ENCODE peak calls at places on chromosome 16, in seven cellular contexts. G is fibroblast of pulmonary artery, R is heart right ventricle, A is tibial artery, T is fibroblast of the aortic adventitia, C is OCI-LY7, M is AG10803. N is an unnamed sample.

GRCh38 chr16:64858076-64858475 is 263.8 kb downstream of the CDH11 start:
- DNase-seq in R (no peak), T (no peak), M (peak), A (no peak), G (no peak), C (no peak), N (no peak)

GRCh38 chr16:78523212-78523995 is 423.9 kb downstream of the WWOX start:
- DNase-seq in R (no peak), A (no peak), G (no peak), C (no peak), M (no peak), T (no peak), N (no peak)

GRCh38 chr16:85330694-85331188 is 218.5 kb upstream of the CIBAR2 start:
- DNase-seq in M (peak), T (peak), R (no peak), A (no peak), C (peak), G (peak), N (peak)

GRCh38 chr16:69039333-69039941 is 66.0 kb upstream of the HAS3 start:
- DNase-seq in R (no peak), G (peak), T (no peak), C (no peak), M (no peak), A (peak), N (no peak)

GRCh38 chr16:67883872-67884261 is 818 bp upstream of the NRN1L start:
- DNase-seq in M (no peak), G (peak), T (peak), A (peak), C (peak), R (peak), N (no peak)

GRCh38 chr16:4123617-4124300 is 7.5 kb upstream of the ADCY9 start:
- DNase-seq in M (peak), T (peak), C (no peak), A (no peak), R (no peak), G (no peak), N (no peak)

GRCh38 chr16:66272461-66272860 is 94.0 kb upstream of the CDH5 start:
- DNase-seq in C (no peak), A (no peak), M (no peak), R (no peak), G (no peak), T (no peak), N (no peak)

GRCh38 chr16:82945420-82946096 is 318.8 kb downstream of the CDH13 start:
- DNase-seq in A (no peak), T (no peak), R (no peak), G (peak), C (no peak), M (no peak), N (no peak)

GRCh38 chr16:84926462-84926861 is 84.9 kb downstream of the ZDHHC7 start:
- DNase-seq in C (no peak), A (no peak), M (no peak), G (no peak), T (no peak), R (no peak), N (no peak)

GRCh38 chr16:74304164-74304834 is 7.7 kb downstream of the PSMD7 start:
- DNase-seq in G (peak), M (no peak), A (no peak), T (no peak), R (no peak), C (peak), N (no peak)

GRCh38 chr16:67110136-67110847 is 551 bp downstream of the PHAF1 start:
- DNase-seq in T (no peak), R (no peak), A (peak), C (peak), M (no peak), G (no peak), N (no peak)

DNA sequence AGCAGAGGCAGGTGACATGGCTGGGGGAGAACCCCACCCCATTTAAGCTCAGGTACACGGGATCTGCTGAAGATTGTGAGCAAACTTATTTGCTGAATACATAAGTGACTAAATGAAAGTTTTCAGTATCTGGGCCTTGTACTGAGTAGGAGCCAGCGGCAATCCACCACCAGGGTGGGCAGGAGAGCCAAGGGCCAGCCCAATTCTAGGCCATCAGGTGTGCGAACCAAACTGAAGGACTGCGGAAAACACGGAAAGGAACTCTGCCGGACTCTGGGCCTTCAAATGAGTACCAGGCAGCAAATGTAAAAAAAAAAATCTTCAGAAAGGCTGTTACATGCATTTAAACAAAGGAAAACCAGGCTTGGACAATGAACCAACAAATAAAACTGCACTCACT is 19.7 kb downstream of the ARHGAP17 start:
- DNase-seq in T (no peak), A (no peak), C (no peak), G (no peak), R (no peak), M (no peak), N (no peak)
- TF ChIP-seq CTCF in T (no peak), A (no peak), C (peak), G (no peak), R (peak), M (no peak), N (no peak)

GRCh38 chr16:87007907-87008306 is 309.3 kb downstream of the C16orf95 start:
- DNase-seq in T (no peak), R (no peak), C (no peak), M (no peak), A (peak), G (no peak), N (no peak)
- H3K4me3 ChIP-seq in T (no peak), R (no peak), C (no peak), M (no peak), A (no peak), G (no peak), N (no peak)

GRCh38 chr16:71367243-71367976 is 8.9 kb downstream of the CALB2 start:
- DNase-seq in T (peak), C (peak), G (peak), M (peak), R (no peak), A (no peak), N (no peak)
- TF ChIP-seq CTCF in T (peak), C (peak), G (peak), M (peak), R (peak), A (no peak), N (peak)

GRCh38 chr16:23504453-23505179 is 5.7 kb downstream of the GGA2 start:
- DNase-seq in R (peak), A (peak), G (peak), C (peak), M (peak), T (peak), N (peak)
- H3K4me3 ChIP-seq in R (no peak), A (no peak), G (no peak), C (peak), M (no peak), T (no peak), N (peak)

GRCh38 chr16:12166271-12166670 is 189.7 kb downstream of the SNX29 start:
- DNase-seq in C (no peak), A (no peak), M (no peak), G (no peak), R (no peak), T (no peak), N (no peak)
- TF ChIP-seq CTCF in C (peak), A (no peak), M (no peak), G (no peak), R (no peak), T (no peak), N (no peak)

DNA sequence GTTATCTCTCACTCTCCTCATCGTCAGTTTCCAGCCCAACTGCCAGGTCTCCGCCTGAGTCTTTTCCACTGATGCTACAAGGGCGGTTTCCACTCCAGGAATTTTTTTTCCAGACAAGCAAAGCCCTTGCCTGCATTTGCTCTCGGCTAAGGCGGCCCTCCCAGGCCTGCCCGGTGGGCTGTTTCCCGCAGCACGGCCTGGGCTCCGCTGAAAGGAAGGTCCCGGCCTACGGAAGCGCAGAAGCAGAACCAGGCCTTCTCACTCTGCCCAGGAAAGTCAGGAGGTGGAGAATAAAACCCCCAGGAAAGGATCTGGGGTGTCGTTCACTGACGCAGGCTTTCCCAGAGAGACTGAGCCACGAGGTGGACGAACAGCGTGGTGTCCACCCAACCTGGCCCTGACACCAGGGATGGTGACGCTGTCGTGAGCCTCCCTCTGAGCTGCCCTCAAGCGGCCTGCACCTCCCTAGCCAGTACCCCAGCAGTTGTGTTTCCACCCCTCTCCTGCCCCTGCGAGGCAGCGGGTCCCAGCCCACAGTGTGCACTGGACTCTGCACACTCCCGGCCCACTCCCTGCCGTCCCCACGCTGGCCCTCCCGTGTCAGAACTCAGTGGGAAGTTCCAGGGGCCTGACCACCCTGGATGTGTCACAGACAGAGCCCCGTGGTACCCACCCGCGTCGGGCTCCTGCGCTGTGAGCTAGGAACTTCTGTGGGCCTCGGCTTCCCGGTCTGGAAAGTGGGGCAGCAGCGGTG is 39.9 kb downstream of the CBFA2T3 start:
- DNase-seq in G (no peak), M (no peak), R (no peak), A (no peak), C (no peak), T (no peak), N (no peak)
- H3K4me3 ChIP-seq in G (no peak), M (no peak), R (peak), A (no peak), C (no peak), T (no peak), N (no peak)

DNA sequence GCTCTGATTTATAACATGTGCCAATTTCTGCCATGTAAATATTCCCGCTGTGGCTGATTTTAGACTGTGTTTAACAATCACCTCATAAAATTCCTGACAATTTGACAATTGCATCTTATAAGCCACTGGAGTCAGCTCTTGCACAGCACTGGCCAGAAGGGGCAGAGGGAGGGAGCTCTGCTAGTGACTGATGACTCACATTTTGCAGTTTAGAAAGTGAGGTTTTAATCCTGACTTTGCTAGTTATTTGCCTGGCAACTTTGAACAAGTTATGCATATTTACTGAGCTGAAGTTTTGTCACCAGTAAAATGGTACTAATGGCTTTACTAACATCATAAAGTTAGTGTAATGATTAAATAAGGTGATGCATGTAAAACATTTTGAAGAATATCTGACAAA is 452.3 kb downstream of the CNTNAP4 start:
- DNase-seq in A (no peak), C (no peak), M (no peak), R (no peak), T (no peak), G (no peak), N (no peak)
- TF ChIP-seq CTCF in A (no peak), C (no peak), M (no peak), R (no peak), T (no peak), G (no peak), N (no peak)

DNA sequence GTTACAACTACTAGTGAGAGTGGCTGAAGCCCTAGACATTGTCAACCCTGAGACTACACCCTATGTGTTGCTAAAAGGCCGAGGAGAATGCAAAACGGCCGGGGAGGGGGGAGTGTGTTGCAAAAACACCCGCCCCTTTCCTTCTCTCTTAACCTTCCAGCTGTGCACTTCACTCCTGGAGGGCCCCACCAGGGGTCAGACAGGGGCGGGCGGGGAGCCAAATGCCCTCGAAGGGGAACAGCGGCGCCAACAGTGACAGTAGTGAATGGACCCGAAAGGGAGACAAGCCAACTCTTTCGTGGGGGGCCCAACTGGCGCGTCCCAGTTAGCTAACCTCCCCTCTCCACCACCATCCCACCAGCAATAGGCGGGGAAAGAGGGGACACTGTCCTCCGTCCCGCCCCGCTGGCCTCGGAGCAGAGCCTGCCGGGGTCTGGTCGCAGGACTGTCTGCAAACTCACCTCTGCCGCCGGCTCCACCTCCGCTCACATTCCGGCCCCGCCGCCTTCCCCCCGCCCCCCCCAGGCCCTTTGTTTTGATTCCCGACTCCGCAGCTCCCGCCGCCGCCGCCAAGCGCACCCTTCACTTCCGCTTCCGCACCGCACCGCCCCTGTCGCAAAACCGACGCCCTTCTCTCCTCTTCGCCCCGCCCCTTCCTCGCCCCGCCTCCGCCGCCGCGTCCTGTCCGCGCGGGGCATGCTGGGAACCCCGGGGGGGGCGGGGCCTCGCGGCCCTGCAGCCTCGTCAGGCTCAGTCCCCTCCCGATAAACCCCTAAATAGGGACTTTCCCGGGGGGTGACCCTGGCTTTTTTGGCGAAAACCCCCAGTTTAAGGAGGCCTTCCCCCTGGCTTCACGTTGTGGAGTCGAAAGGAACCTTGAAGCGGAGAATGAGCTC is at the start of gene MARF1:
- DNase-seq in R (peak), T (peak), G (peak), C (peak), A (peak), M (peak), N (peak)
- H3K4me3 ChIP-seq in R (peak), T (peak), G (peak), C (peak), A (peak), M (peak), N (peak)

DNA sequence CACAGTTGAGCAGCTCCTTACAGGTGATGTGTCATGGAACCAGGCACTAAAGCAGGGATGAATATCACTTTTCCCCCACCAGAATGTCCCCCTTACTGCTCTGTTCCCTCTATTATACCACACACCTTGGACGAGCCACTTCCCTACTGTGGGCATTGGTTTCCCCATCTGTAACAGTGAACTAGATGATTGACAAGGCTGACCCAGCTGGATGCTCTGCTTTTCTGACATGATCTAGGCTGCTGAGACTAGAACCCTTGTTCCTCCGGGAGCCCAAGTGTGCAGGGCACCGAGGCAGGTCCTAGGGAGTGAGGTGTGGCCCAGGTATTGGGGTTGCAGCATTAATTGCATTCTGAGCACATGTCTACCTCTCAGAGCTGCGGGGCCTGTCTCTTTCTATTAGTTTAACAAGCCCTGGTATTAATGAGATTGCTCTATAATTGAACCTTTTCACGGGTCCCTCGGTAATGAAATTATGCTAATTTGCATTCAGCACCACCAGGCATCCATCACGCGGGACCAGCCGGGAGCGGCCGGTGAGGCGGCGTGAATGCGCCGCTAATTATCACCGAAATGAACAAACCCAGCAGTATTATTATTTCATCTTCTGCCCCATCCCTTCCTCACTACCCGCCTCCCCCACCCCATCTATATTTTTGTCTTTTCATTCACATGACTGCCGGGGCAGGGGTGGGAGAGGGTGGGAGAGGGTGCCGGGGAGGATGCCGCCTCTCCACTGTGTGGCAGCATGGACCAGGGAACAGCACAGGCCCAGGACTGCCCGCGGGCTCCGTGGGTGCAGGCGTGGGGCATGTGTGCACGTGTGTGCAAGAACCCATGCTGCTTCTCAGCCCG is 121.2 kb downstream of the CYLD start:
- DNase-seq in C (no peak), M (no peak), A (no peak), G (no peak), T (no peak), R (no peak), N (no peak)
- TF ChIP-seq CTCF in C (no peak), M (no peak), A (no peak), G (no peak), T (no peak), R (no peak), N (no peak)